ENCODE peak calls at places on chromosome 20, in nine cellular contexts. One of them, this sample, is unnamed.

GRCh38 chr20:24979036-24979960 is 13.3 kb downstream of the APMAP start:
- DNase-seq in lower lobe of right lung: no peak
- DNase-seq in endodermal cell: peak; percentile 7
- DNase-seq in A549: no peak
- DNase-seq in thoracic aorta: no peak
- DNase-seq in mammary epithelial cell: no peak
- DNase-seq in lung: no peak
- DNase-seq in HCT116: no peak
- DNase-seq in DND-41: peak; percentile 3
- DNase-seq in this sample: no peak

GRCh38 chr20:57791178-57791945 is 81.5 kb upstream of the PMEPA1 start:
- DNase-seq in thoracic aorta: no peak
- DNase-seq in endodermal cell: peak; percentile 18
- DNase-seq in HCT116: no peak
- DNase-seq in mammary epithelial cell: no peak
- DNase-seq in lower lobe of right lung: no peak
- DNase-seq in lung: no peak
- DNase-seq in DND-41: no peak
- DNase-seq in A549: no peak
- DNase-seq in this sample: no peak

GRCh38 chr20:4046926-4047325 is 31.6 kb upstream of the RNF24 start:
- DNase-seq in mammary epithelial cell: no peak
- DNase-seq in DND-41: no peak
- DNase-seq in lung: no peak
- DNase-seq in lower lobe of right lung: no peak
- DNase-seq in endodermal cell: no peak
- DNase-seq in A549: no peak
- DNase-seq in HCT116: no peak
- DNase-seq in thoracic aorta: no peak
- DNase-seq in this sample: no peak

GRCh38 chr20:33437141-33437911 is 6.2 kb downstream of the SNTA1 start:
- DNase-seq in endodermal cell: no peak
- DNase-seq in mammary epithelial cell: no peak
- DNase-seq in lung: no peak
- DNase-seq in DND-41: no peak
- DNase-seq in HCT116: no peak
- DNase-seq in A549: no peak
- DNase-seq in thoracic aorta: no peak
- DNase-seq in lower lobe of right lung: no peak
- DNase-seq in this sample: no peak

GRCh38 chr20:35837577-35838195 is 65.9 kb downstream of the PHF20 start:
- DNase-seq in HCT116: no peak
- DNase-seq in DND-41: no peak
- DNase-seq in mammary epithelial cell: no peak
- DNase-seq in A549: no peak
- DNase-seq in endodermal cell: no peak
- DNase-seq in lung: no peak
- DNase-seq in thoracic aorta: no peak
- DNase-seq in lower lobe of right lung: no peak
- DNase-seq in this sample: no peak

GRCh38 chr20:58839474-58839874 is 11.2 kb downstream of the GNAS-AS1 start:
- DNase-seq in HCT116: peak; percentile 7
- DNase-seq in mammary epithelial cell: peak; percentile 16
- DNase-seq in DND-41: peak; percentile 52
- DNase-seq in A549: peak; percentile 57
- DNase-seq in lung: no peak
- DNase-seq in endodermal cell: peak; percentile 84
- DNase-seq in thoracic aorta: no peak
- DNase-seq in lower lobe of right lung: no peak
- DNase-seq in this sample: no peak

GRCh38 chr20:19889011-19889953 is 127.9 kb upstream of the NAA20 start:
- DNase-seq in mammary epithelial cell: peak; percentile 56
- DNase-seq in DND-41: no peak
- DNase-seq in lung: no peak
- DNase-seq in thoracic aorta: no peak
- DNase-seq in A549: no peak
- DNase-seq in HCT116: no peak
- DNase-seq in lower lobe of right lung: no peak
- DNase-seq in endodermal cell: no peak
- DNase-seq in this sample: no peak

GRCh38 chr20:1327241-1327653 is 1.7 kb downstream of the SDCBP2 start:
- DNase-seq in DND-41: peak; percentile 10
- DNase-seq in HCT116: no peak
- DNase-seq in A549: no peak
- DNase-seq in mammary epithelial cell: no peak
- DNase-seq in thoracic aorta: no peak
- DNase-seq in lower lobe of right lung: peak; percentile 84
- DNase-seq in endodermal cell: peak; percentile 39
- DNase-seq in lung: no peak
- DNase-seq in this sample: no peak

GRCh38 chr20:37736132-37736531 is 42.3 kb downstream of the CTNNBL1 start:
- DNase-seq in endodermal cell: no peak
- DNase-seq in lung: no peak
- DNase-seq in DND-41: no peak
- DNase-seq in A549: no peak
- DNase-seq in lower lobe of right lung: no peak
- DNase-seq in thoracic aorta: no peak
- DNase-seq in mammary epithelial cell: no peak
- DNase-seq in HCT116: no peak
- DNase-seq in this sample: no peak

GRCh38 chr20:55273149-55273548 is 732.2 kb downstream of the CBLN4 start:
- DNase-seq in HCT116: no peak
- DNase-seq in mammary epithelial cell: no peak
- DNase-seq in lower lobe of right lung: no peak
- DNase-seq in lung: no peak
- DNase-seq in thoracic aorta: no peak
- DNase-seq in DND-41: no peak
- DNase-seq in endodermal cell: no peak
- DNase-seq in A549: no peak
- DNase-seq in this sample: no peak

GRCh38 chr20:57440678-57441509 is 49.7 kb downstream of the RBM38 start:
- DNase-seq in lung: peak; percentile 63
- DNase-seq in endodermal cell: peak; percentile 71
- DNase-seq in DND-41: no peak
- DNase-seq in lower lobe of right lung: peak; percentile 84
- DNase-seq in A549: no peak
- DNase-seq in mammary epithelial cell: no peak
- DNase-seq in thoracic aorta: peak; percentile 66
- DNase-seq in HCT116: no peak
- DNase-seq in this sample: no peak

GRCh38 chr20:34111057-34111711 is 859 bp downstream of the EIF2S2 start:
- DNase-seq in A549: no peak
- DNase-seq in DND-41: peak; percentile 15
- DNase-seq in lung: no peak
- DNase-seq in lower lobe of right lung: no peak
- DNase-seq in mammary epithelial cell: peak; percentile 58
- DNase-seq in endodermal cell: no peak
- DNase-seq in thoracic aorta: no peak
- DNase-seq in HCT116: no peak
- DNase-seq in this sample: no peak

GRCh38 chr20:52234302-52235045 is 42.9 kb upstream of the ZFP64 start:
- DNase-seq in endodermal cell: no peak
- DNase-seq in A549: no peak
- DNase-seq in lower lobe of right lung: no peak
- DNase-seq in thoracic aorta: no peak
- DNase-seq in mammary epithelial cell: no peak
- DNase-seq in lung: no peak
- DNase-seq in HCT116: no peak
- DNase-seq in DND-41: no peak
- DNase-seq in this sample: no peak

GRCh38 chr20:9220874-9221547 is 152.1 kb downstream of the PLCB4 start:
- DNase-seq in HCT116: no peak
- DNase-seq in endodermal cell: peak; percentile 55
- DNase-seq in mammary epithelial cell: no peak
- DNase-seq in A549: no peak
- DNase-seq in thoracic aorta: no peak
- DNase-seq in lung: no peak
- DNase-seq in DND-41: no peak
- DNase-seq in lower lobe of right lung: no peak
- DNase-seq in this sample: no peak

DNA sequence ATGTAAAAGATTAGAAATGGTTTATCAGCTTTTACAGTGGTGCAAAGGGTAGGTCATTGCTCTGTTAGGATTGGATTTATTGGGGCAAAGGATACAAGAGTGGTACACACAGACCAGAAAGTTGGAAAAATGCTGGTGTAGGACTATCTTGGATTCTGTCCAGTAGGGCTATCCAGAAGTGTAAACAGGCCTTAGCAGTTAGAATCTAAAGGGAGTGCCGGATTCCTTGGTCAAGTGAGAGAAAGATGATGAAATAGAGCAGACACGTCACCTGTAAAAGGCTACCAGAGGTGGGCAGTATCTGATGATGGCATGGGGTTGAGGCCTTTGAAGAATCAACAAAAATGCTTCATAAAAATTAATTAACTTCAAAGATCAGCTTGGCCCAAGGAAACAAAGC is 975.9 kb downstream of the KIF16B start:
- DNase-seq in A549: no peak
- DNase-seq in DND-41: no peak
- DNase-seq in mammary epithelial cell: no peak
- DNase-seq in endodermal cell: no peak
- DNase-seq in thoracic aorta: no peak
- DNase-seq in lung: peak; percentile 30
- DNase-seq in HCT116: no peak
- DNase-seq in lower lobe of right lung: no peak
- DNase-seq in this sample: no peak
- H3K27ac ChIP-seq in A549: no peak overlapping the region
- H3K27ac ChIP-seq in DND-41: no peak overlapping the region
- H3K27ac ChIP-seq in mammary epithelial cell: no peak overlapping the region
- H3K27ac ChIP-seq in endodermal cell: no peak overlapping the region
- H3K27ac ChIP-seq in thoracic aorta: no peak overlapping the region
- H3K27ac ChIP-seq in lung: no peak overlapping the region
- H3K27ac ChIP-seq in HCT116: no peak overlapping the region
- H3K27ac ChIP-seq in lower lobe of right lung: peak overlapping the region; percentile 64
- H3K27ac ChIP-seq in this sample: no peak overlapping the region

GRCh38 chr20:5657873-5658200 is 92.4 kb upstream of the SHLD1 start:
- DNase-seq in mammary epithelial cell: no peak
- DNase-seq in endodermal cell: no peak
- DNase-seq in lung: no peak
- DNase-seq in DND-41: no peak
- DNase-seq in HCT116: no peak
- DNase-seq in lower lobe of right lung: no peak
- DNase-seq in A549: no peak
- DNase-seq in thoracic aorta: no peak
- DNase-seq in this sample: no peak

GRCh38 chr20:5657190-5657872 is 92.9 kb upstream of the SHLD1 start:
- DNase-seq in endodermal cell: no peak
- DNase-seq in A549: peak; percentile 74
- DNase-seq in mammary epithelial cell: peak; percentile 98
- DNase-seq in lower lobe of right lung: peak; percentile 52
- DNase-seq in thoracic aorta: no peak
- DNase-seq in DND-41: no peak
- DNase-seq in lung: peak; percentile 56
- DNase-seq in HCT116: no peak
- DNase-seq in this sample: no peak

GRCh38 chr20:5658897-5659296 is 91.3 kb upstream of the SHLD1 start:
- DNase-seq in DND-41: no peak
- DNase-seq in lung: peak; percentile 54
- DNase-seq in thoracic aorta: peak; percentile 53
- DNase-seq in A549: peak; percentile 68
- DNase-seq in HCT116: no peak
- DNase-seq in endodermal cell: no peak
- DNase-seq in lower lobe of right lung: peak; percentile 70
- DNase-seq in mammary epithelial cell: peak; percentile 83
- DNase-seq in this sample: peak; percentile 16

GRCh38 chr20:5662769-5663168 is 87.4 kb upstream of the SHLD1 start:
- DNase-seq in DND-41: no peak
- DNase-seq in endodermal cell: no peak
- DNase-seq in lower lobe of right lung: no peak
- DNase-seq in thoracic aorta: no peak
- DNase-seq in mammary epithelial cell: no peak
- DNase-seq in lung: no peak
- DNase-seq in HCT116: no peak
- DNase-seq in A549: no peak
- DNase-seq in this sample: no peak

GRCh38 chr20:5660346-5660745 is 89.9 kb upstream of the SHLD1 start:
- DNase-seq in HCT116: no peak
- DNase-seq in lung: no peak
- DNase-seq in lower lobe of right lung: no peak
- DNase-seq in A549: no peak
- DNase-seq in DND-41: no peak
- DNase-seq in thoracic aorta: no peak
- DNase-seq in endodermal cell: no peak
- DNase-seq in mammary epithelial cell: no peak
- DNase-seq in this sample: no peak
- H3K4me1 ChIP-seq in HCT116: no peaks in the 10 kb centered on the region
- H3K4me1 ChIP-seq in lung: peaks cover 15% of the 10 kb centered on the region
- H3K4me1 ChIP-seq in lower lobe of right lung: peaks cover 52% of the 10 kb centered on the region
- H3K4me1 ChIP-seq in A549: peaks cover 58% of the 10 kb centered on the region
- H3K4me1 ChIP-seq in DND-41: no peaks in the 10 kb centered on the region
- H3K4me1 ChIP-seq in thoracic aorta: peaks cover 22% of the 10 kb centered on the region
- H3K4me1 ChIP-seq in endodermal cell: no peaks in the 10 kb centered on the region
- H3K4me1 ChIP-seq in mammary epithelial cell: peaks cover 31% of the 10 kb centered on the region
- H3K4me1 ChIP-seq in this sample: peaks cover 7% of the 10 kb centered on the region

DNA sequence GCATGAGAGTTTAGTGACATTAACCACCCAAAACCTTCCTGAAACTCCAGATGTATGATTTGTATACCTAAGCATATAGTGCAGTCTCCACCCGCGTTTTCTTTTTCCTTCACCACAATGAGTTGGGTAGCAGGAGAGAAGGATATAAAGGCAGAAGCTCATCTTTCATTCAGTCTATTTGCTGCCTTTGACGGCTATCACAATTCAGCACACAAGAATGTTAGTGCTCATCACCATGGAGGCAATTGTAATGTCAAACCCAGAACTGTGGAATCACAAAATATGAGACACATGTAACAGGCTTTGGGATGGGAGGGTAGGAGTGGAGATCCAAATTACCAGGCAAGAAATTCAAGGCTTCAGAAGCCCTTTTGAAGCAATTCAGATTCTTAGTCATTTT is 17.6 kb downstream of the ZHX3 start:
- DNase-seq in HCT116: no peak
- DNase-seq in DND-41: no peak
- DNase-seq in endodermal cell: no peak
- DNase-seq in mammary epithelial cell: no peak
- DNase-seq in lung: no peak
- DNase-seq in A549: no peak
- DNase-seq in lower lobe of right lung: no peak
- DNase-seq in thoracic aorta: no peak
- DNase-seq in this sample: no peak
- H3K9me3 ChIP-seq in HCT116: no peaks in the 10 kb centered on the region
- H3K9me3 ChIP-seq in DND-41: no peaks in the 10 kb centered on the region
- H3K9me3 ChIP-seq in endodermal cell: no peaks in the 10 kb centered on the region
- H3K9me3 ChIP-seq in mammary epithelial cell: no peaks in the 10 kb centered on the region
- H3K9me3 ChIP-seq in lung: no peaks in the 10 kb centered on the region
- H3K9me3 ChIP-seq in A549: no peaks in the 10 kb centered on the region
- H3K9me3 ChIP-seq in lower lobe of right lung: no peaks in the 10 kb centered on the region
- H3K9me3 ChIP-seq in thoracic aorta: no peaks in the 10 kb centered on the region
- H3K9me3 ChIP-seq in this sample: no peaks in the 10 kb centered on the region

DNA sequence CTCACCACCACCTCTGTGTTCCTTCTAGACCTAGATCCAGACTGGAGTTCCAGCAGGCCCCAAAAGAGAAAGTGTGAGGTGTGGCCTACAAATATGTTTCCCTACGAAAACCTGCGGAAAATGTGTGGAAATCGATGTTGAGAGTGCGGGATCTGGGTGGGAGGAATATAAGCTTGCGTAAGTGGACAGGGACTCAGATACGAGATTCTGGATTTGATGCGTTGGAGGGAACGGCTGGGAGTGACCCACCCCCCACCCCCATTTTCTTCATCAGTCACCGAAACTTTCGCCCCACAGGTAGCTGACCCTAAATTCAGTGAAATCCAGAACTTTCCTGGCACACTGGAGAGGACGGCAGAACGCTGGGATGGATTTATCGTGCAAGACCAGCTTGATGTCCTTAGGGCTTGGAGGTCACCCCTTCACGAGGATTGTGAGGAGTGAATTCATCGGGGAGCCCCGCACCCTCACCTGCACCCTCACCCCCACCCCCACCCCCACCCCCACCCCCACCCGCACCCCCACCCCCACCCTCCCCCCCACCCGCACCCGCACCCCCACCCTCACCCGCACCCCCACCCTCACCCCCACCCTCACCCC is 13.2 kb upstream of the TCFL5 start:
- DNase-seq in lung: no peak
- DNase-seq in mammary epithelial cell: no peak
- DNase-seq in A549: no peak
- DNase-seq in lower lobe of right lung: no peak
- DNase-seq in HCT116: no peak
- DNase-seq in DND-41: no peak
- DNase-seq in thoracic aorta: no peak
- DNase-seq in endodermal cell: no peak
- DNase-seq in this sample: no peak
- H3K27ac ChIP-seq in lung: no peak overlapping the region
- H3K27ac ChIP-seq in mammary epithelial cell: no peak overlapping the region
- H3K27ac ChIP-seq in A549: peak overlapping the region; percentile 84
- H3K27ac ChIP-seq in lower lobe of right lung: no peak overlapping the region
- H3K27ac ChIP-seq in HCT116: peak overlapping the region; percentile 85
- H3K27ac ChIP-seq in DND-41: peak overlapping the region; percentile 69
- H3K27ac ChIP-seq in thoracic aorta: no peak overlapping the region
- H3K27ac ChIP-seq in endodermal cell: no peak overlapping the region
- H3K27ac ChIP-seq in this sample: peak overlapping the region; percentile 64

This sample was measured in CD8-positive, alpha-beta memory T cell.